ENCODE peak calls at places on chromosomes 13 and 19, in eight cellular contexts. One of them, this sample, is unnamed.

GRCh38 chr19:1529430-1529816 is 5.5 kb downstream of the PLK5 start:
- DNase-seq in RPMI8226: no peak
- DNase-seq in spleen: no peak
- DNase-seq in LHCN-M2: no peak
- DNase-seq in MV-4-11: no peak
- DNase-seq in cardiac muscle cell: no peak
- DNase-seq in progenitor cell of endocrine pancreas: no peak
- DNase-seq in Caki2: no peak
- DNase-seq in this sample: no peak

GRCh38 chr13:79392882-79393563 is 13.0 kb downstream of the RBM26 start:
- DNase-seq in Caki2: no peak
- DNase-seq in progenitor cell of endocrine pancreas: no peak
- DNase-seq in spleen: no peak
- DNase-seq in RPMI8226: peak
- DNase-seq in LHCN-M2: peak
- DNase-seq in cardiac muscle cell: no peak
- DNase-seq in MV-4-11: peak
- DNase-seq in this sample: no peak

GRCh38 chr13:20426766-20427448 is 98.8 kb downstream of the CRYL1 start:
- DNase-seq in RPMI8226: no peak
- DNase-seq in Caki2: no peak
- DNase-seq in spleen: no peak
- DNase-seq in LHCN-M2: peak
- DNase-seq in MV-4-11: no peak
- DNase-seq in progenitor cell of endocrine pancreas: no peak
- DNase-seq in cardiac muscle cell: no peak
- DNase-seq in this sample: no peak

GRCh38 chr13:47000166-47000565 is 103.3 kb upstream of the HTR2A start:
- DNase-seq in progenitor cell of endocrine pancreas: no peak
- DNase-seq in spleen: no peak
- DNase-seq in RPMI8226: no peak
- DNase-seq in MV-4-11: no peak
- DNase-seq in LHCN-M2: peak
- DNase-seq in cardiac muscle cell: no peak
- DNase-seq in Caki2: no peak
- DNase-seq in this sample: no peak

GRCh38 chr13:96817336-96817941 is 176.8 kb downstream of the OXGR1 start:
- DNase-seq in MV-4-11: no peak
- DNase-seq in spleen: no peak
- DNase-seq in cardiac muscle cell: peak
- DNase-seq in progenitor cell of endocrine pancreas: no peak
- DNase-seq in RPMI8226: peak
- DNase-seq in Caki2: peak
- DNase-seq in LHCN-M2: peak
- DNase-seq in this sample: no peak

GRCh38 chr19:7477758-7478157 is 11.1 kb downstream of the PEX11G start:
- DNase-seq in spleen: no peak
- DNase-seq in MV-4-11: no peak
- DNase-seq in Caki2: no peak
- DNase-seq in LHCN-M2: no peak
- DNase-seq in progenitor cell of endocrine pancreas: no peak
- DNase-seq in cardiac muscle cell: no peak
- DNase-seq in RPMI8226: no peak
- DNase-seq in this sample: no peak

GRCh38 chr19:33373701-33374405 is at the start of gene CEBPG:
- DNase-seq in progenitor cell of endocrine pancreas: peak
- DNase-seq in LHCN-M2: peak
- DNase-seq in Caki2: peak
- DNase-seq in RPMI8226: peak
- DNase-seq in spleen: no peak
- DNase-seq in MV-4-11: peak
- DNase-seq in cardiac muscle cell: peak
- DNase-seq in this sample: peak

GRCh38 chr13:70090036-70090723 is 17.4 kb upstream of the ATXN8OS start:
- DNase-seq in MV-4-11: peak
- DNase-seq in RPMI8226: no peak
- DNase-seq in cardiac muscle cell: no peak
- DNase-seq in LHCN-M2: no peak
- DNase-seq in progenitor cell of endocrine pancreas: no peak
- DNase-seq in Caki2: no peak
- DNase-seq in spleen: no peak
- DNase-seq in this sample: no peak

GRCh38 chr13:20799726-20800416 is 26.1 kb upstream of the EEF1AKMT1 start:
- DNase-seq in RPMI8226: no peak
- DNase-seq in LHCN-M2: peak
- DNase-seq in MV-4-11: no peak
- DNase-seq in spleen: no peak
- DNase-seq in progenitor cell of endocrine pancreas: no peak
- DNase-seq in cardiac muscle cell: peak
- DNase-seq in Caki2: no peak
- DNase-seq in this sample: no peak

GRCh38 chr19:12779162-12779993 is 4.0 kb upstream of the HOOK2 start:
- DNase-seq in Caki2: peak
- DNase-seq in MV-4-11: peak
- DNase-seq in cardiac muscle cell: peak
- DNase-seq in RPMI8226: peak
- DNase-seq in progenitor cell of endocrine pancreas: no peak
- DNase-seq in LHCN-M2: peak
- DNase-seq in spleen: peak
- DNase-seq in this sample: peak

This sample was measured in testis.